ENCODE peak calls at places on chromosomes 6 and 20, in seven cellular contexts. B is RWPE1, U is amygdala, Q is NCI-H1694 treated with DMSO at 0.1 percent for 48 hours, N is AG08395, D is mesendoderm, J is lower lobe of right lung. X is an unnamed sample.

GRCh38 chr6:36912583-36912982 is 26.8 kb downstream of the C6orf89 start:
- DNase-seq in B (peak; percentile 87), U (no peak), Q (no peak), N (peak; percentile 87), D (no peak), J (no peak), X (no peak)

GRCh38 chr6:37819802-37820712 is 530 bp downstream of the ZFAND3 start:
- DNase-seq in B (peak; percentile 77), U (peak; percentile 23), Q (no peak), N (peak; percentile 47), D (peak; percentile 79), J (peak; percentile 79), X (peak; percentile 41)

GRCh38 chr6:105798057-105798456 is 288.1 kb upstream of the PRDM1 start:
- DNase-seq in B (no peak), U (no peak), Q (no peak), N (peak; percentile 77), D (no peak), J (no peak), X (no peak)

GRCh38 chr6:22062807-22063408 is 233.9 kb downstream of the PRL start:
- DNase-seq in B (no peak), U (peak; percentile 19), Q (no peak), N (no peak), D (no peak), J (peak; percentile 77), X (no peak)

GRCh38 chr6:125014157-125014957 is 52.1 kb downstream of the RNF217 start:
- DNase-seq in B (peak; percentile 33), U (no peak), Q (no peak), N (peak; percentile 31), D (no peak), J (no peak), X (no peak)

GRCh38 chr6:26223677-26224546 is 136.7 kb downstream of the HFE start:
- DNase-seq in B (peak; percentile 78), U (no peak), Q (peak; percentile 81), N (peak; percentile 89), D (peak; percentile 96), J (peak; percentile 70), X (no peak)

GRCh38 chr6:117491916-117492315 is 9.4 kb downstream of the DCBLD1 start:
- DNase-seq in B (peak; percentile 52), U (no peak), Q (no peak), N (peak; percentile 45), D (no peak), J (no peak), X (no peak)

GRCh38 chr6:116500969-116501433 is 10.4 kb upstream of the CALHM5 start:
- DNase-seq in B (no peak), U (no peak), Q (no peak), N (no peak), D (peak; percentile 50), J (no peak), X (no peak)

GRCh38 chr6:72533601-72534000 is 88.3 kb upstream of the KCNQ5 start:
- DNase-seq in B (no peak), U (no peak), Q (no peak), N (peak; percentile 15), D (peak; percentile 10), J (no peak), X (no peak)

GRCh38 chr6:99348823-99349619 is 453 bp downstream of the FAXC start:
- DNase-seq in B (no peak), U (no peak), Q (no peak), N (no peak), D (peak; percentile 51), J (no peak), X (no peak)

GRCh38 chr6:118594877-118595276 is 46.8 kb downstream of the PLN start:
- DNase-seq in B (no peak), U (no peak), Q (no peak), N (no peak), D (no peak), J (no peak), X (no peak)

GRCh38 chr6:53603381-53604121 is 58.6 kb upstream of the GCLC start:
- DNase-seq in B (no peak), U (no peak), Q (no peak), N (no peak), D (no peak), J (no peak), X (no peak)

GRCh38 chr6:73983367-73983766 is 287.4 kb downstream of the CD109 start:
- DNase-seq in B (no peak), U (no peak), Q (no peak), N (peak; percentile 65), D (no peak), J (no peak), X (no peak)

GRCh38 chr6:36908758-36909157 is 23.0 kb downstream of the C6orf89 start:
- DNase-seq in B (no peak), U (no peak), Q (no peak), N (no peak), D (no peak), J (no peak), X (no peak)

GRCh38 chr6:111870054-111870750 is 3.0 kb downstream of the FYN start:
- DNase-seq in B (no peak), U (no peak), Q (no peak), N (no peak), D (peak; percentile 67), J (no peak), X (no peak)

GRCh38 chr6:33933101-33933500 is 129.3 kb upstream of the MLN start:
- DNase-seq in B (no peak), U (no peak), Q (no peak), N (no peak), D (no peak), J (no peak), X (no peak)

GRCh38 chr6:125507987-125508655 is 206.4 kb upstream of the HDDC2 start:
- DNase-seq in B (no peak), U (no peak), Q (peak; percentile 54), N (no peak), D (no peak), J (no peak), X (no peak)

GRCh38 chr20:58135441-58136170 is 92.8 kb downstream of the ANKRD60 start:
- DNase-seq in B (peak; percentile 91), U (no peak), Q (no peak), N (no peak), D (no peak), J (no peak), X (no peak)

GRCh38 chr6:33375143-33375649 is 16.4 kb upstream of the KIFC1 start:
- DNase-seq in B (no peak), U (no peak), Q (peak; percentile 0), N (peak; percentile 38), D (no peak), J (peak; percentile 73), X (no peak)

GRCh38 chr20:53872561-53873248 is 197.7 kb downstream of the BCAS1 start:
- DNase-seq in B (no peak), U (no peak), Q (peak; percentile 39), N (no peak), D (no peak), J (no peak), X (no peak)

GRCh38 chr6:70241031-70241430 is 61.9 kb downstream of the COL9A1 start:
- DNase-seq in B (no peak), U (no peak), Q (no peak), N (no peak), D (no peak), J (no peak), X (no peak)

GRCh38 chr6:47135772-47136171 is 93.6 kb upstream of the ADGRF1 start:
- DNase-seq in B (peak; percentile 91), U (no peak), Q (no peak), N (peak; percentile 42), D (peak; percentile 80), J (no peak), X (no peak)

GRCh38 chr6:17381429-17382147 is 11.8 kb upstream of the CAP2 start:
- DNase-seq in B (no peak), U (peak; percentile 1), Q (no peak), N (peak; percentile 61), D (no peak), J (no peak), X (no peak)

GRCh38 chr6:129320892-129321291 is 389.1 kb downstream of the ARHGAP18 start:
- DNase-seq in B (no peak), U (no peak), Q (no peak), N (no peak), D (no peak), J (no peak), X (no peak)

GRCh38 chr6:153140299-153140698 is 9.2 kb upstream of the RGS17 start:
- DNase-seq in B (no peak), U (no peak), Q (peak; percentile 12), N (no peak), D (no peak), J (no peak), X (no peak)

GRCh38 chr6:29651413-29652197 is 5.3 kb upstream of the MOG start:
- DNase-seq in B (peak; percentile 64), U (no peak), Q (peak; percentile 48), N (peak; percentile 60), D (peak; percentile 46), J (no peak), X (no peak)

GRCh38 chr6:74607934-74608333 is 597.9 kb downstream of the COL12A1 start:
- DNase-seq in B (no peak), U (no peak), Q (no peak), N (no peak), D (no peak), J (no peak), X (no peak)

GRCh38 chr20:48823476-48823875 is 4.3 kb downstream of the PREX1 start:
- DNase-seq in B (no peak), U (no peak), Q (no peak), N (no peak), D (no peak), J (no peak), X (no peak)

GRCh38 chr6:11947063-11947462 is 65.0 kb upstream of the HIVEP1 start:
- DNase-seq in B (no peak), U (no peak), Q (no peak), N (no peak), D (peak; percentile 47), J (no peak), X (no peak)

GRCh38 chr6:167730441-167730840 is 96.3 kb upstream of the AFDN start:
- DNase-seq in B (no peak), U (no peak), Q (no peak), N (no peak), D (no peak), J (no peak), X (no peak)

GRCh38 chr6:96195272-96195671 is 179.5 kb downstream of the FUT9 start:
- DNase-seq in B (no peak), U (no peak), Q (no peak), N (no peak), D (no peak), J (no peak), X (no peak)

GRCh38 chr6:3454206-3455016 is 2.4 kb downstream of the SLC22A23 start:
- DNase-seq in B (peak; percentile 34), U (no peak), Q (no peak), N (no peak), D (no peak), J (no peak), X (no peak)

GRCh38 chr20:58752565-58752964 is 60.0 kb downstream of the NPEPL1 start:
- DNase-seq in B (no peak), U (no peak), Q (no peak), N (no peak), D (no peak), J (no peak), X (no peak)